ENCODE peak calls at places on chromosomes 5 and 9, in five cellular contexts. One of them, this sample, is unnamed. For H3K4me1, the result is how much of the 10 kb centered on the place peaks cover.

GRCh38 chr5:157857821-157858526 is 971 bp downstream of the CLINT1 start:
- DNase-seq in psoas muscle: no peak
- DNase-seq in Panc1: no peak
- DNase-seq in aorta: no peak
- DNase-seq in left ventricle myocardium inferior: no peak
- DNase-seq in this sample: no peak

GRCh38 chr9:97740848-97741821 is 44.0 kb upstream of the XPA start:
- DNase-seq in aorta: peak
- DNase-seq in left ventricle myocardium inferior: peak
- DNase-seq in psoas muscle: peak
- DNase-seq in Panc1: no peak
- DNase-seq in this sample: peak

GRCh38 chr9:131274674-131275331 is 1.5 kb downstream of the FAM78A start:
- DNase-seq in aorta: no peak
- DNase-seq in left ventricle myocardium inferior: peak
- DNase-seq in Panc1: no peak
- DNase-seq in psoas muscle: peak
- DNase-seq in this sample: peak

GRCh38 chr5:1836891-1837880 is 36.0 kb downstream of the NDUFS6 start:
- DNase-seq in Panc1: no peak
- DNase-seq in aorta: peak
- DNase-seq in left ventricle myocardium inferior: no peak
- DNase-seq in psoas muscle: no peak
- DNase-seq in this sample: no peak

GRCh38 chr9:98150726-98151125 is 31.7 kb upstream of the TRIM14 start:
- DNase-seq in left ventricle myocardium inferior: no peak
- DNase-seq in psoas muscle: no peak
- DNase-seq in aorta: no peak
- DNase-seq in Panc1: no peak
- DNase-seq in this sample: no peak

GRCh38 chr9:36728651-36729520 is 156.2 kb downstream of the MELK start:
- DNase-seq in psoas muscle: no peak
- DNase-seq in Panc1: peak
- DNase-seq in aorta: no peak
- DNase-seq in left ventricle myocardium inferior: peak
- DNase-seq in this sample: peak

GRCh38 chr9:34869390-34869789 is 88.7 kb upstream of the PHF24 start:
- DNase-seq in left ventricle myocardium inferior: no peak
- DNase-seq in aorta: no peak
- DNase-seq in Panc1: no peak
- DNase-seq in psoas muscle: no peak
- DNase-seq in this sample: no peak

GRCh38 chr9:6215562-6215961 is at the start of gene IL33:
- DNase-seq in aorta: no peak
- DNase-seq in Panc1: no peak
- DNase-seq in left ventricle myocardium inferior: no peak
- DNase-seq in psoas muscle: no peak
- DNase-seq in this sample: no peak

GRCh38 chr9:93223241-93224180 is 39.6 kb downstream of the WNK2 start:
- DNase-seq in left ventricle myocardium inferior: no peak
- DNase-seq in Panc1: peak
- DNase-seq in psoas muscle: peak
- DNase-seq in aorta: no peak
- DNase-seq in this sample: no peak

GRCh38 chr9:2676466-2676865 is 40.8 kb upstream of the KCNV2 start:
- DNase-seq in psoas muscle: no peak
- DNase-seq in Panc1: no peak
- DNase-seq in aorta: no peak
- DNase-seq in left ventricle myocardium inferior: no peak
- DNase-seq in this sample: no peak

GRCh38 chr5:107719207-107719606 is 48.5 kb upstream of the EFNA5 start:
- DNase-seq in Panc1: no peak
- DNase-seq in psoas muscle: no peak
- DNase-seq in left ventricle myocardium inferior: no peak
- DNase-seq in aorta: peak
- DNase-seq in this sample: no peak

GRCh38 chr5:106459541-106459940 is 1211.2 kb downstream of the EFNA5 start:
- DNase-seq in left ventricle myocardium inferior: no peak
- DNase-seq in aorta: no peak
- DNase-seq in Panc1: no peak
- DNase-seq in psoas muscle: no peak
- DNase-seq in this sample: no peak

GRCh38 chr5:151144275-151144674 is 13.3 kb downstream of the ANXA6 start:
- DNase-seq in psoas muscle: no peak
- DNase-seq in aorta: no peak
- DNase-seq in left ventricle myocardium inferior: no peak
- DNase-seq in Panc1: no peak
- DNase-seq in this sample: no peak

GRCh38 chr9:82170871-82171270 is 182.3 kb downstream of the SPATA31D1 start:
- DNase-seq in psoas muscle: no peak
- DNase-seq in left ventricle myocardium inferior: no peak
- DNase-seq in aorta: no peak
- DNase-seq in Panc1: no peak
- DNase-seq in this sample: no peak

GRCh38 chr5:109247943-109248342 is 161.8 kb downstream of the PJA2 start:
- DNase-seq in aorta: no peak
- DNase-seq in psoas muscle: no peak
- DNase-seq in Panc1: no peak
- DNase-seq in left ventricle myocardium inferior: no peak
- DNase-seq in this sample: no peak

GRCh38 chr9:94157408-94157801 is 73.1 kb downstream of the PTPDC1 start:
- DNase-seq in left ventricle myocardium inferior: no peak
- DNase-seq in aorta: no peak
- DNase-seq in psoas muscle: no peak
- DNase-seq in Panc1: no peak
- DNase-seq in this sample: no peak

DNA sequence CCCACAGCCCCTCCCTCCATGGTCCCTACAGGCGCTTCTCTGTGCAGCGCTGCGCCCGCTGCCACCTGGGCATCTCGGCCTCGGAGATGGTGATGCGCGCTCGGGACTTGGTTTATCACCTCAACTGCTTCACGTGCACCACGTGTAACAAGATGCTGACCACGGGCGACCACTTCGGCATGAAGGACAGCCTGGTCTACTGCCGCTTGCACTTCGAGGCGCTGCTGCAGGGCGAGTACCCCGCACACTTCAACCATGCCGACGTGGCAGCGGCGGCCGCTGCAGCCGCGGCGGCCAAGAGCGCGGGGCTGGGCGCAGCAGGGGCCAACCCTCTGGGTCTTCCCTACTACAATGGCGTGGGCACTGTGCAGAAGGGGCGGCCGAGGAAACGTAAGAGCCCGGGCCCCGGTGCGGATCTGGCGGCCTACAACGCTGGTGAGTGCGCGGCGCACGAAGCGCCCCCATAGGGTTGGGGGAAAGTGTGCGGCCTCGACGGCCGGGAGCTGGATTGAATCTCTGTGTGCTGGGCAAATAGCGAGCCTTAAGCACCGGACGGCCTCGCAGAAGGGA is 3.6 kb downstream of the LHX2 start:
- DNase-seq in aorta: peak
- DNase-seq in Panc1: no peak
- DNase-seq in left ventricle myocardium inferior: no peak
- DNase-seq in psoas muscle: no peak
- DNase-seq in this sample: no peak
- H3K4me3 ChIP-seq in aorta: no peak
- H3K4me3 ChIP-seq in Panc1: no peak
- H3K4me3 ChIP-seq in left ventricle myocardium inferior: no peak
- H3K4me3 ChIP-seq in psoas muscle: no peak
- H3K4me3 ChIP-seq in this sample: no peak

DNA sequence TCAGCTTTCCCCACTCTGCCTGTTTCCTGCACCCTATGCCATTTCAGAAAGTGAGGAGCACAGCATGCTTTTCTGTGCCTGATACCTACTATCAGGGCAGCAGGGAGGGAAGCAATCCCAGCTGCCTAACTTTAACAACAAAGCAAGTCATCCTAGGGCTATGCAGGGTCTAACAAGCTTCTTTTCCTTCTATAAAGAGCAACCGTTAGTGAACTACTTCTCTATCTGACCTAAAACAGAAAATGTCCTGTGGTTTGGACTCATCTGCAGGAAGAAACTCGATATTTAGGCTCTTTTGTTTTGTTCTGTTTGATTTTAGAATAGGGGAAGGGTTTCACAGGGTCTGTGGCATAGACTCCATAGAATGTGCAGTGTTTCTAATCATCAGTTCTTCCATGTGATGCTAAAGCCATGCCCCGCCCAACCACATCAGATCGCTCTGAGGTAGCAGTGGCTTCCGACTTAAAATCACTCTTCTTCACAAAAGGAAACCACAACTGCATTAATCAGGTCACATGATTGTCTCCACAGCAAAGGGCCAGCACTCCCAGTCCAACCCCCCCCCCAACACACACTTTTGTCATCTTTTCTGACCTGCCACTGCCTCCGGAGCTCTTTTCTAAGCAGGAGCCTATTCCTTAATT is 71.8 kb downstream of the CFAP90 start:
- DNase-seq in Panc1: no peak
- DNase-seq in left ventricle myocardium inferior: no peak
- DNase-seq in psoas muscle: no peak
- DNase-seq in aorta: no peak
- DNase-seq in this sample: no peak
- H3K4me1 ChIP-seq in Panc1: under half
- H3K4me1 ChIP-seq in left ventricle myocardium inferior: under half
- H3K4me1 ChIP-seq in psoas muscle: under half
- H3K4me1 ChIP-seq in aorta: under half
- H3K4me1 ChIP-seq in this sample: under half

DNA sequence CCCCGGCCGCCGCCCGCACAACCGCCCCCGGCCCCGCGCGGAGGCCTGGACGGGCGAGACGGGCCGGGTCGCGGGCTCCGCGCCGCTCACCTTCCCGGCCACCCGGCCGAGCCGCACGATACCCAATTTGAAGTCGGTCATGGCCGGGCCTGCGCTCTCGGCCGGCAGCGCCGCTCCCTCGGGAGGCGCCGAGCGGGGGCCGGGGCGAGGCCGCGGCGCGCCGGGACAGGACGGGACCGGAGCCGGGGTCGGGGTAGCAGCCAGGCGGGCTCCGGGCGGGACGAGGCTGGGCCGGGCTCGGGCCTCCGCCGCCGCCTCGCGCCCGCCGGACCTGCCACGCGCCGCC is 216 bp downstream of the ZMYND19 start:
- DNase-seq in left ventricle myocardium inferior: no peak
- DNase-seq in psoas muscle: no peak
- DNase-seq in aorta: no peak
- DNase-seq in Panc1: no peak
- DNase-seq in this sample: no peak
- H3K4me3 ChIP-seq in left ventricle myocardium inferior: peak
- H3K4me3 ChIP-seq in psoas muscle: peak
- H3K4me3 ChIP-seq in aorta: peak
- H3K4me3 ChIP-seq in Panc1: peak
- H3K4me3 ChIP-seq in this sample: peak

GRCh38 chr9:135786146-135786690 is 84.2 kb downstream of the KCNT1 start:
- DNase-seq in left ventricle myocardium inferior: no peak
- DNase-seq in Panc1: no peak
- DNase-seq in aorta: no peak
- DNase-seq in psoas muscle: no peak
- DNase-seq in this sample: no peak
- H3K4me1 ChIP-seq in left ventricle myocardium inferior: under half
- H3K4me1 ChIP-seq in Panc1: under half
- H3K4me1 ChIP-seq in aorta: under half
- H3K4me1 ChIP-seq in psoas muscle: under half
- H3K4me1 ChIP-seq in this sample: under half

GRCh38 chr5:115961413-115962238 is 649 bp upstream of the LVRN start:
- DNase-seq in psoas muscle: peak
- DNase-seq in aorta: peak
- DNase-seq in Panc1: no peak
- DNase-seq in left ventricle myocardium inferior: no peak
- DNase-seq in this sample: no peak
- H3K4me3 ChIP-seq in psoas muscle: peak
- H3K4me3 ChIP-seq in aorta: peak
- H3K4me3 ChIP-seq in Panc1: peak
- H3K4me3 ChIP-seq in left ventricle myocardium inferior: peak
- H3K4me3 ChIP-seq in this sample: no peak

DNA sequence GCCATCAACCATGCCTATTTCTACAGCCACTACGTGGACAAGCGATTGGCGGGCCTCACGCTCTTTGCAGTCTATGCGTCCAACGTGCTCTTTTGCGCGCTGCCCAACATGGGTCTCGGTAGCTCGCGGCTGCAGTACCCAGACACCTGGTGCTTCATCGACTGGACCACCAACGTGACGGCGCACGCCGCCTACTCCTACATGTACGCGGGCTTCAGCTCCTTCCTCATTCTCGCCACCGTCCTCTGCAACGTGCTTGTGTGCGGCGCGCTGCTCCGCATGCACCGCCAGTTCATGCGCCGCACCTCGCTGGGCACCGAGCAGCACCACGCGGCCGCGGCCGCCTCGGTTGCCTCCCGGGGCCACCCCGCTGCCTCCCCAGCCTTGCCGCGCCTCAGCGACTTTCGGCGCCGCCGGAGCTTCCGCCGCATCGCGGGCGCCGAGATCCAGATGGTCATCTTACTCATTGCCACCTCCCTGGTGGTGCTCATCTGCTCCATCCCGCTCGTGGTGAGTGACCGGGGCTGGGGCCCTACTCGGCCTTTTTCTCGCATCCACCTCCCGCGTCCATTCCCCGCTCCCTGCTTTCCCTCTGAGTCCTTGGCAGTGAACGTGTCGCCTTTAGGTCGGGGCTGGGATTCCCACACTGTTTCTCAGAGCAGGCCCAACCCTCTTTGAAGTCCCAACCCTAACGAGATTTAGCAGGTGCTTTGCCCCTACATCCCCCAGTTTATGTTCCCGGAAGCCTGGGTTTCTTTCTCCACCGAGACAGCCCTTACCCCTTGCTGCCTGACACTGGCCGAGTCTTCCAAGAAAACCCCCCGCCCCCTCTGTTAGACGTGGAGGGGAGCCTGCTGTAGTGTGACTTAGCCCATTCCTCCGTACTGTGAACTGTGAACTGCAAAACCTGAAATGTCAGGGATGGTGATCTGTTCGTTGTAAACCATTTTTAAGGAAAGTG is 1.9 kb downstream of the PTGER4 start:
- DNase-seq in Panc1: no peak
- DNase-seq in left ventricle myocardium inferior: peak
- DNase-seq in aorta: peak
- DNase-seq in psoas muscle: peak
- DNase-seq in this sample: peak
- H3K4me1 ChIP-seq in Panc1: half or more
- H3K4me1 ChIP-seq in left ventricle myocardium inferior: half or more
- H3K4me1 ChIP-seq in aorta: under half
- H3K4me1 ChIP-seq in psoas muscle: under half
- H3K4me1 ChIP-seq in this sample: under half

GRCh38 chr9:100096378-100096916 is 2.4 kb downstream of the ERP44 start:
- DNase-seq in left ventricle myocardium inferior: no peak
- DNase-seq in Panc1: no peak
- DNase-seq in aorta: no peak
- DNase-seq in psoas muscle: no peak
- DNase-seq in this sample: no peak
- H3K4me3 ChIP-seq in left ventricle myocardium inferior: no peak
- H3K4me3 ChIP-seq in Panc1: no peak
- H3K4me3 ChIP-seq in aorta: no peak
- H3K4me3 ChIP-seq in psoas muscle: no peak
- H3K4me3 ChIP-seq in this sample: no peak

DNA sequence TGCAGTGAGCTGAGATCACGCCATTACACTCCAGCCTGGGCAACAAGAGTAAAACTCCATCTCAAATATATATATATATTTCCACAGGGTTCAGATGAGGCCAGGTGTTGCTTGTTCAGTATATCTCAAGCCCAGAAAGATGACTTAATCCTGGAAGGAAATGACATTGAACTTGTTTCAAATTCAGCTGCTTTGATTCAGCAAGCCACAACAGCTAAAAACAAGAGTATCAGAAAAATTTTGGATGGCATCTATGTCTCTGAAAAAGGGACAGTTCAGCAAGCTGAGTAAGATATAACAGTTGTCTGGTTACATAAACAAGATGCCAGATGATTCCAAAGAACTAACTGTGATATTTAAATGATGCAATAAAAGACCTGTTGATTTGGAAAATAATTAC is 352.0 kb downstream of the KCTD16 start:
- DNase-seq in Panc1: no peak
- DNase-seq in psoas muscle: no peak
- DNase-seq in aorta: no peak
- DNase-seq in left ventricle myocardium inferior: no peak
- DNase-seq in this sample: no peak
- H3K4me1 ChIP-seq in Panc1: under half
- H3K4me1 ChIP-seq in psoas muscle: under half
- H3K4me1 ChIP-seq in aorta: under half
- H3K4me1 ChIP-seq in left ventricle myocardium inferior: under half
- H3K4me1 ChIP-seq in this sample: under half

This sample was measured in lower lobe of right lung.